ENCODE peak calls at places on chromosome 18, in nine cellular contexts. One of them, this sample, is unnamed.

GRCh38 chr18:43125471-43125870 is 10.0 kb upstream of the RIT2 start:
- DNase-seq in HFF-Myc: no peak
- DNase-seq in sigmoid colon: no peak
- DNase-seq in IMR-90: no peak
- DNase-seq in adrenal gland: no peak
- DNase-seq in foreskin fibroblast: no peak
- DNase-seq in neural progenitor cell: no peak
- DNase-seq in NB4: no peak
- DNase-seq in HL-60: no peak
- DNase-seq in this sample: no peak

GRCh38 chr18:28045176-28045810 is 131.6 kb downstream of the CDH2 start:
- DNase-seq in HFF-Myc: peak
- DNase-seq in sigmoid colon: no peak
- DNase-seq in IMR-90: peak
- DNase-seq in adrenal gland: peak
- DNase-seq in foreskin fibroblast: no peak
- DNase-seq in neural progenitor cell: no peak
- DNase-seq in NB4: no peak
- DNase-seq in HL-60: no peak
- DNase-seq in this sample: peak

GRCh38 chr18:62460851-62461300 is 61.9 kb upstream of the ZCCHC2 start:
- DNase-seq in HFF-Myc: no peak
- DNase-seq in sigmoid colon: no peak
- DNase-seq in IMR-90: no peak
- DNase-seq in adrenal gland: peak
- DNase-seq in foreskin fibroblast: peak
- DNase-seq in neural progenitor cell: no peak
- DNase-seq in NB4: peak
- DNase-seq in HL-60: peak
- DNase-seq in this sample: peak

GRCh38 chr18:63882333-63883141 is 5.0 kb upstream of the SERPINB2 start:
- DNase-seq in HFF-Myc: no peak
- DNase-seq in sigmoid colon: no peak
- DNase-seq in IMR-90: peak
- DNase-seq in adrenal gland: no peak
- DNase-seq in foreskin fibroblast: peak
- DNase-seq in neural progenitor cell: no peak
- DNase-seq in NB4: no peak
- DNase-seq in HL-60: no peak
- DNase-seq in this sample: peak

GRCh38 chr18:79402977-79403722 is 7.4 kb downstream of the NFATC1 start:
- DNase-seq in HFF-Myc: no peak
- DNase-seq in sigmoid colon: peak
- DNase-seq in IMR-90: no peak
- DNase-seq in adrenal gland: peak
- DNase-seq in foreskin fibroblast: no peak
- DNase-seq in neural progenitor cell: no peak
- DNase-seq in NB4: no peak
- DNase-seq in HL-60: no peak
- DNase-seq in this sample: peak

GRCh38 chr18:80012714-80013113 is 21.5 kb upstream of the RBFA start:
- DNase-seq in HFF-Myc: no peak
- DNase-seq in sigmoid colon: no peak
- DNase-seq in IMR-90: no peak
- DNase-seq in adrenal gland: no peak
- DNase-seq in foreskin fibroblast: no peak
- DNase-seq in neural progenitor cell: no peak
- DNase-seq in NB4: no peak
- DNase-seq in HL-60: no peak
- DNase-seq in this sample: no peak

GRCh38 chr18:73479472-73479871 is 611.7 kb upstream of the NETO1 start:
- DNase-seq in HFF-Myc: no peak
- DNase-seq in sigmoid colon: no peak
- DNase-seq in IMR-90: peak
- DNase-seq in adrenal gland: no peak
- DNase-seq in foreskin fibroblast: peak
- DNase-seq in neural progenitor cell: no peak
- DNase-seq in NB4: no peak
- DNase-seq in HL-60: no peak
- DNase-seq in this sample: peak

GRCh38 chr18:50706199-50706598 is 113.6 kb downstream of the MRO start:
- DNase-seq in HFF-Myc: no peak
- DNase-seq in sigmoid colon: peak
- DNase-seq in IMR-90: no peak
- DNase-seq in adrenal gland: no peak
- DNase-seq in foreskin fibroblast: no peak
- DNase-seq in neural progenitor cell: no peak
- DNase-seq in NB4: no peak
- DNase-seq in HL-60: no peak
- DNase-seq in this sample: no peak

GRCh38 chr18:24019641-24020331 is 5.2 kb downstream of the TTC39C start:
- DNase-seq in HFF-Myc: no peak
- DNase-seq in sigmoid colon: no peak
- DNase-seq in IMR-90: no peak
- DNase-seq in adrenal gland: no peak
- DNase-seq in foreskin fibroblast: peak
- DNase-seq in neural progenitor cell: no peak
- DNase-seq in NB4: no peak
- DNase-seq in HL-60: no peak
- DNase-seq in this sample: no peak

GRCh38 chr18:55265916-55266488 is 306.7 kb upstream of the CCDC68 start:
- DNase-seq in HFF-Myc: peak
- DNase-seq in sigmoid colon: no peak
- DNase-seq in IMR-90: peak
- DNase-seq in adrenal gland: no peak
- DNase-seq in foreskin fibroblast: peak
- DNase-seq in neural progenitor cell: no peak
- DNase-seq in NB4: peak
- DNase-seq in HL-60: no peak
- DNase-seq in this sample: peak

GRCh38 chr18:29012364-29012763 is 835.4 kb upstream of the CDH2 start:
- DNase-seq in HFF-Myc: no peak
- DNase-seq in sigmoid colon: no peak
- DNase-seq in IMR-90: no peak
- DNase-seq in adrenal gland: no peak
- DNase-seq in foreskin fibroblast: no peak
- DNase-seq in neural progenitor cell: no peak
- DNase-seq in NB4: no peak
- DNase-seq in HL-60: no peak
- DNase-seq in this sample: no peak

GRCh38 chr18:2302628-2303516 is 268.4 kb downstream of the METTL4 start:
- DNase-seq in HFF-Myc: no peak
- DNase-seq in sigmoid colon: no peak
- DNase-seq in IMR-90: no peak
- DNase-seq in adrenal gland: no peak
- DNase-seq in foreskin fibroblast: peak
- DNase-seq in neural progenitor cell: no peak
- DNase-seq in NB4: no peak
- DNase-seq in HL-60: no peak
- DNase-seq in this sample: peak

GRCh38 chr18:54958711-54959625 is at the start of gene CCDC68:
- DNase-seq in HFF-Myc: no peak
- DNase-seq in sigmoid colon: no peak
- DNase-seq in IMR-90: no peak
- DNase-seq in adrenal gland: no peak
- DNase-seq in foreskin fibroblast: peak
- DNase-seq in neural progenitor cell: peak
- DNase-seq in NB4: no peak
- DNase-seq in HL-60: no peak
- DNase-seq in this sample: peak

GRCh38 chr18:29874519-29875098 is 1167.9 kb downstream of the DSC3 start:
- DNase-seq in HFF-Myc: peak
- DNase-seq in sigmoid colon: no peak
- DNase-seq in IMR-90: peak
- DNase-seq in adrenal gland: no peak
- DNase-seq in foreskin fibroblast: no peak
- DNase-seq in neural progenitor cell: peak
- DNase-seq in NB4: peak
- DNase-seq in HL-60: peak
- DNase-seq in this sample: peak

GRCh38 chr18:55794288-55795052 is 206.5 kb upstream of the TCF4 start:
- DNase-seq in HFF-Myc: no peak
- DNase-seq in sigmoid colon: no peak
- DNase-seq in IMR-90: peak
- DNase-seq in adrenal gland: no peak
- DNase-seq in foreskin fibroblast: peak
- DNase-seq in neural progenitor cell: no peak
- DNase-seq in NB4: no peak
- DNase-seq in HL-60: no peak
- DNase-seq in this sample: no peak

GRCh38 chr18:36419913-36420531 is 122.5 kb downstream of the FHOD3 start:
- DNase-seq in HFF-Myc: no peak
- DNase-seq in sigmoid colon: no peak
- DNase-seq in IMR-90: peak
- DNase-seq in adrenal gland: no peak
- DNase-seq in foreskin fibroblast: no peak
- DNase-seq in neural progenitor cell: no peak
- DNase-seq in NB4: peak
- DNase-seq in HL-60: no peak
- DNase-seq in this sample: peak
- TF ChIP-seq CTCF in HFF-Myc: no peak
- TF ChIP-seq CTCF in sigmoid colon: no peak
- TF ChIP-seq CTCF in IMR-90: no peak
- TF ChIP-seq CTCF in adrenal gland: no peak
- TF ChIP-seq CTCF in foreskin fibroblast: no peak
- TF ChIP-seq CTCF in neural progenitor cell: no peak
- TF ChIP-seq CTCF in NB4: peak
- TF ChIP-seq CTCF in HL-60: no peak
- TF ChIP-seq CTCF in this sample: peak

DNA sequence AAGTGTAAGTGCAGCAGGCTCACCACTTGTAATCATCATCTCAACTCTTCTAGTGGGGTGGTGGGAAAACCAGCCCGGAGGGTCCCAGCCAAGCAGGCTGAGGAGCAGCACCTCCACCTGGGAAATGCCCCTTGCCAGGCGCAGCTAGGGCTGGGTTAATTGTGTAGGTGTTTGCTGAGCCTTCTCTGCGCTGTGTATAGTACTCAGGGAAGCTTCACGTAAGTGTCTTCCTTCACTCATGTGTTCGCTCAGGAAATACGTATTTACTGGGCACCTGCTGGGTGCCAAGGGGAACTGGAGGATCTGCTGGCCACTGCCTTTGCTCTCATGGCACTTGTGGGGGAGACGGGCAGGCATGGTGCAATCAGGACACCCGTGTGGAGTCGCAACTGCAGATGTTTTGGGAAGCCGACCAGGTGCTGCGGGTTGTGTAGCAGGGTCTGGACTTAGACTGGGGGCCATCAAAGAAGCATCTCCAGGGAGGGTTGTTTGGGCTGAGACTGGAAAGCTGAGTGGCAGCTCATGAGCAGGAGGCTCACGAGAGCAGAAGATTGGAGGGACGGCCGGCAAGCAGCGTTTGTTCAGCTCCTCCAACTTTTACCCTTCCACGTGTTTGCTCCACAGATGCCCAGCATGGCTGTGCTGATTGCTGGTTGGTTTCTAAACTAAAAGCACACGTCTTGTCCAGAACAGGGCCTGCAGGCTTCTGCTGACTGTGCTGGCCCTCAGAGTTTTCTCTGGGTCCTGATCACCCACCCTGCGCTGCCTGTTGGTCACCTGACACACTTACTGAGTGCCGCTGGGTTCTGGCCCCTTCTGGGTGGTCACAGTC is 164.6 kb downstream of the LDLRAD4 start:
- DNase-seq in HFF-Myc: no peak
- DNase-seq in sigmoid colon: peak
- DNase-seq in IMR-90: no peak
- DNase-seq in adrenal gland: no peak
- DNase-seq in foreskin fibroblast: no peak
- DNase-seq in neural progenitor cell: no peak
- DNase-seq in NB4: no peak
- DNase-seq in HL-60: no peak
- DNase-seq in this sample: no peak
- H3K4me3 ChIP-seq in HFF-Myc: no peak
- H3K4me3 ChIP-seq in sigmoid colon: no peak
- H3K4me3 ChIP-seq in IMR-90: no peak
- H3K4me3 ChIP-seq in adrenal gland: no peak
- H3K4me3 ChIP-seq in foreskin fibroblast: no peak
- H3K4me3 ChIP-seq in neural progenitor cell: no peak
- H3K4me3 ChIP-seq in NB4: no peak
- H3K4me3 ChIP-seq in HL-60: no peak
- H3K4me3 ChIP-seq in this sample: no peak

DNA sequence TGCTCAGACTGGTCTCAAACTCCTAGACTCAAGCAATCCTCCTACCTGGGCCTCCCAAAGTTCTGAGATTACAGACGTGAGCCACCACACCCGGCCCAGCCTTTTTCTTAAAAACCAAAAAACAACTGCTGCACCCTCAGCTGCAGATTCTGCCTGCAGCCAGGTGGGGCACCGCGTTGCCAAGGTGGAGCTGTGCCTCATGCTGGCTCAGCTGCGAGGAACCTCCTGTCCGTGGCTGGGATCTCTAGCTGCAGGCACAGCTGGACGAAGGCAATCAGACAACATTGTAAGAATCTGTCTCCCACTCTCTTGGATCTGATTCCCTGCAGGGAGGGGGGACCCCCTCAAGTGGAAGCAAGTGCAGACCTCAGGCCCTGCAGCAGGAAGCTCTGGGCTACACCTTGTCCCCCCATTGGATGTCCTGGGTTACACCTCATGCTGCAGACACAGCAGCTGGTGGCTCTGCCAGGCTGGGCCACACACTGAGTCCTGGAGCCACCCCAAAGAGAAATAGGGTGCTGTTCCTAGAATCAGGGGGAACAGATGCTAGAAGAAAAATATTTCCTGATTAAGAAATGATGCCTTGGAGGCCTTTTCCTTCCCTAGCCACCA is 24.1 kb downstream of the CIDEA start:
- DNase-seq in HFF-Myc: no peak
- DNase-seq in sigmoid colon: no peak
- DNase-seq in IMR-90: peak
- DNase-seq in adrenal gland: no peak
- DNase-seq in foreskin fibroblast: no peak
- DNase-seq in neural progenitor cell: peak
- DNase-seq in NB4: no peak
- DNase-seq in HL-60: no peak
- DNase-seq in this sample: no peak
- TF ChIP-seq CTCF in HFF-Myc: peak
- TF ChIP-seq CTCF in sigmoid colon: no peak
- TF ChIP-seq CTCF in IMR-90: peak
- TF ChIP-seq CTCF in adrenal gland: no peak
- TF ChIP-seq CTCF in foreskin fibroblast: peak
- TF ChIP-seq CTCF in neural progenitor cell: peak
- TF ChIP-seq CTCF in NB4: no peak
- TF ChIP-seq CTCF in HL-60: no peak
- TF ChIP-seq CTCF in this sample: no peak

DNA sequence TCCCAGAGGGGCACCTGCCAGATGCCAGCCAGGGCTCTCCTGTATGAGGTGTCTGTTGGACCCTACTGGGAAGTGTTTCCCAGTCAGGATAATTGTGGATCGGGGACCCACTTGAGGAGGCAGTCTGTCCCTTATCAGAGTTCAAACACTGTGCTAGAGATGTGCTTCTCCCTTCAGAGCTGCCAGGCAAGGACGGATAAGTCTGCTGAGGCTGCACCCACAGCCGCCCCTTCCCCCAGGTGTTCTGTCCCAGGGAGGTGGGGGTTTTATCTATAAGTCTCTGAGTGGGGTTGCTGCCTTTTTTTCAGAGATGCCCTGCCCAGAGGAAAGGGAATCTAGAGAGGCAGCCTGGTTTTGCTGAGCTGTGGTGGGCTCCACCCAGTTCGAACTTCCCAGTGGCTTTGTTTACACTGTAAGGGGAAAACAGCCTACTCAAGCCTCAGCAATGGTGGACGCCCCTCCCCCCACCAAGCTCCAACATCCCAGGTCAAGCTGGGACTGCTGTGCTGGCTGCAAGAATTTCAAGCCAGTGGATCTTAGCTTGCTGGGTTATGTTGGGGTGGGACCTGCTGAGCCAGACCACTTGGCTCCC is 324.0 kb upstream of the SETBP1 start:
- DNase-seq in HFF-Myc: no peak
- DNase-seq in sigmoid colon: no peak
- DNase-seq in IMR-90: no peak
- DNase-seq in adrenal gland: no peak
- DNase-seq in foreskin fibroblast: no peak
- DNase-seq in neural progenitor cell: no peak
- DNase-seq in NB4: no peak
- DNase-seq in HL-60: no peak
- DNase-seq in this sample: no peak
- H3K4me3 ChIP-seq in HFF-Myc: no peak
- H3K4me3 ChIP-seq in sigmoid colon: no peak
- H3K4me3 ChIP-seq in IMR-90: no peak
- H3K4me3 ChIP-seq in adrenal gland: no peak
- H3K4me3 ChIP-seq in foreskin fibroblast: no peak
- H3K4me3 ChIP-seq in neural progenitor cell: no peak
- H3K4me3 ChIP-seq in NB4: no peak
- H3K4me3 ChIP-seq in HL-60: no peak
- H3K4me3 ChIP-seq in this sample: no peak

This sample was measured in cardiac fibroblast.